ENCODE peak calls at places on chromosome 22, in five cellular contexts. E, V, Z, M and Y are unnamed samples.

GRCh38 chr22:36399473-36399780 is 11.7 kb upstream of the MYH9 start:
- ATAC-seq in E (no peak), V (peak; percentile 87), Z (no peak), M (no peak), Y (no peak)

GRCh38 chr22:41078975-41079374 is 13.4 kb upstream of the EP300 start:
- ATAC-seq in E (no peak), V (no peak), Z (peak; percentile 57), M (no peak), Y (no peak)

GRCh38 chr22:37230673-37231405 is 13.2 kb downstream of the RAC2 start:
- ATAC-seq in E (no peak), V (peak; percentile 12), Z (peak; percentile 71), M (no peak), Y (no peak)

GRCh38 chr22:46561435-46561905 is 24.1 kb upstream of the CELSR1 start:
- ATAC-seq in E (no peak), V (no peak), Z (peak; percentile 73), M (no peak), Y (no peak)

GRCh38 chr22:47794851-47795250 is 1032.4 kb downstream of the TBC1D22A start:
- ATAC-seq in E (no peak), V (no peak), Z (no peak), M (no peak), Y (no peak)

GRCh38 chr22:37135023-37135422 is 14.7 kb downstream of the IL2RB start:
- ATAC-seq in E (no peak), V (no peak), Z (no peak), M (no peak), Y (no peak)

GRCh38 chr22:36443198-36443770 is 38.2 kb downstream of the TXN2 start:
- ATAC-seq in E (no peak), V (no peak), Z (peak; percentile 21), M (no peak), Y (no peak)

GRCh38 chr22:33921576-33922181 is 1.4 kb upstream of the LARGE1 start:
- ATAC-seq in E (peak; percentile 25), V (peak; percentile 23), Z (peak; percentile 21), M (no peak), Y (peak; percentile 9)

GRCh38 chr22:19636696-19637355 is 77.5 kb upstream of the SEPTIN5 start:
- ATAC-seq in E (no peak), V (no peak), Z (no peak), M (no peak), Y (no peak)

GRCh38 chr22:50338042-50338573 is 5.0 kb upstream of the PPP6R2 start:
- ATAC-seq in E (no peak), V (no peak), Z (no peak), M (no peak), Y (no peak)

GRCh38 chr22:36332623-36333331 is 55.0 kb downstream of the MYH9 start:
- ATAC-seq in E (no peak), V (peak; percentile 31), Z (peak; percentile 42), M (no peak), Y (no peak)

GRCh38 chr22:26542831-26543230 is 30.6 kb upstream of the TFIP11 start:
- ATAC-seq in E (no peak), V (peak; percentile 54), Z (no peak), M (peak; percentile 82), Y (no peak)

GRCh38 chr22:48089601-48090331 is 1327.3 kb downstream of the TBC1D22A start:
- ATAC-seq in E (no peak), V (peak; percentile 61), Z (peak; percentile 31), M (no peak), Y (peak; percentile 78)

GRCh38 chr22:45977551-45978274 is 751 bp upstream of the WNT7B start:
- ATAC-seq in E (no peak), V (peak; percentile 8), Z (no peak), M (no peak), Y (no peak)

GRCh38 chr22:20392983-20393704 is 807 bp upstream of the ZNF74 start:
- ATAC-seq in E (no peak), V (no peak), Z (no peak), M (no peak), Y (no peak)

GRCh38 chr22:42799462-42800405 is 57.3 kb downstream of the ARFGAP3 start:
- ATAC-seq in E (no peak), V (no peak), Z (no peak), M (peak; percentile 86), Y (no peak)

GRCh38 chr22:37137131-37137530 is 12.6 kb downstream of the IL2RB start:
- ATAC-seq in E (no peak), V (no peak), Z (no peak), M (no peak), Y (no peak)

GRCh38 chr22:37080838-37081237 is 28.7 kb downstream of the TMPRSS6 start:
- ATAC-seq in E (no peak), V (no peak), Z (no peak), M (no peak), Y (no peak)

GRCh38 chr22:35021166-35021565 is 44.8 kb upstream of the ISX start:
- ATAC-seq in E (no peak), V (peak; percentile 96), Z (no peak), M (no peak), Y (no peak)

GRCh38 chr22:45781459-45781858 is 109.8 kb downstream of the ATXN10 start:
- ATAC-seq in E (peak; percentile 53), V (no peak), Z (no peak), M (no peak), Y (no peak)

GRCh38 chr22:22865311-22866072 is 22.1 kb upstream of the IGLL5 start:
- ATAC-seq in E (no peak), V (peak; percentile 76), Z (no peak), M (peak; percentile 62), Y (peak; percentile 65)

GRCh38 chr22:24011735-24012068 is 598 bp downstream of the CABIN1 start:
- ATAC-seq in E (no peak), V (peak; percentile 31), Z (no peak), M (no peak), Y (no peak)

GRCh38 chr22:20613301-20613700 is 105.9 kb downstream of the MED15 start:
- ATAC-seq in E (no peak), V (no peak), Z (no peak), M (no peak), Y (no peak)

GRCh38 chr22:48444320-48445112 is 1383.2 kb downstream of the BRD1 start:
- ATAC-seq in E (no peak), V (no peak), Z (peak; percentile 54), M (no peak), Y (no peak)

GRCh38 chr22:33300165-33300564 is 242.0 kb upstream of the SYN3 start:
- ATAC-seq in E (no peak), V (no peak), Z (peak; percentile 20), M (no peak), Y (no peak)

GRCh38 chr22:43272869-43273318 is 70.3 kb downstream of the SCUBE1 start:
- ATAC-seq in E (no peak), V (no peak), Z (no peak), M (no peak), Y (no peak)

GRCh38 chr22:49760630-49761571 is 66.8 kb downstream of the BRD1 start:
- ATAC-seq in E (peak; percentile 28), V (peak; percentile 43), Z (peak; percentile 79), M (peak; percentile 64), Y (no peak)

GRCh38 chr22:19136915-19137314 is 5.8 kb downstream of the TSSK2 start:
- ATAC-seq in E (no peak), V (no peak), Z (no peak), M (no peak), Y (no peak)

GRCh38 chr22:36770946-36771340 is 5.0 kb downstream of the IFT27 start:
- ATAC-seq in E (no peak), V (no peak), Z (no peak), M (no peak), Y (no peak)

GRCh38 chr22:42862045-42862734 is 5.1 kb upstream of the ARFGAP3 start:
- ATAC-seq in E (no peak), V (no peak), Z (no peak), M (no peak), Y (no peak)

GRCh38 chr22:46113110-46113909 is 37.0 kb upstream of the PPARA start:
- ATAC-seq in E (no peak), V (no peak), Z (no peak), M (no peak), Y (no peak)

GRCh38 chr22:29302402-29302680 is 4.1 kb upstream of the GAS2L1 start:
- ATAC-seq in E (no peak), V (peak; percentile 6), Z (no peak), M (no peak), Y (no peak)

GRCh38 chr22:45756558-45756957 is 84.9 kb downstream of the ATXN10 start:
- ATAC-seq in E (peak; percentile 24), V (no peak), Z (no peak), M (no peak), Y (no peak)

GRCh38 chr22:30312053-30312452 is 14.7 kb downstream of the TBC1D10A start:
- ATAC-seq in E (peak; percentile 19), V (peak; percentile 1), Z (no peak), M (no peak), Y (peak; percentile 8)
- TF ChIP-seq CTCF in E (no peak), V (no peak), Z (no peak), M (no peak), Y (no peak)

GRCh38 chr22:30802202-30803166 is 107.8 kb downstream of the OSBP2 start:
- ATAC-seq in E (peak; percentile 100), V (peak; percentile 100), Z (peak; percentile 100), M (peak; percentile 98), Y (peak; percentile 100)
- TF ChIP-seq CTCF in E (peak; percentile 35), V (peak; percentile 54), Z (no peak), M (no peak), Y (peak; percentile 75)

GRCh38 chr22:38271927-38272372 is 860 bp downstream of the TMEM184B start:
- ATAC-seq in E (no peak), V (peak; percentile 72), Z (peak; percentile 17), M (no peak), Y (peak; percentile 6)

GRCh38 chr22:38273135-38273761 is 438 bp upstream of the TMEM184B start:
- ATAC-seq in E (peak; percentile 5), V (no peak), Z (peak; percentile 9), M (no peak), Y (peak; percentile 19)

GRCh38 chr22:38272373-38273134 is at the start of gene TMEM184B:
- ATAC-seq in E (peak; percentile 95), V (peak; percentile 95), Z (peak; percentile 95), M (peak; percentile 96), Y (peak; percentile 97)

GRCh38 chr22:38271101-38271500 is 1.7 kb downstream of the TMEM184B start:
- ATAC-seq in E (no peak), V (no peak), Z (no peak), M (no peak), Y (no peak)

GRCh38 chr22:38276161-38276560 is 3.4 kb upstream of the TMEM184B start:
- ATAC-seq in E (no peak), V (no peak), Z (no peak), M (no peak), Y (no peak)
- TF ChIP-seq CTCF in E (no peak), V (no peak), Z (no peak), M (no peak), Y (no peak)

DNA sequence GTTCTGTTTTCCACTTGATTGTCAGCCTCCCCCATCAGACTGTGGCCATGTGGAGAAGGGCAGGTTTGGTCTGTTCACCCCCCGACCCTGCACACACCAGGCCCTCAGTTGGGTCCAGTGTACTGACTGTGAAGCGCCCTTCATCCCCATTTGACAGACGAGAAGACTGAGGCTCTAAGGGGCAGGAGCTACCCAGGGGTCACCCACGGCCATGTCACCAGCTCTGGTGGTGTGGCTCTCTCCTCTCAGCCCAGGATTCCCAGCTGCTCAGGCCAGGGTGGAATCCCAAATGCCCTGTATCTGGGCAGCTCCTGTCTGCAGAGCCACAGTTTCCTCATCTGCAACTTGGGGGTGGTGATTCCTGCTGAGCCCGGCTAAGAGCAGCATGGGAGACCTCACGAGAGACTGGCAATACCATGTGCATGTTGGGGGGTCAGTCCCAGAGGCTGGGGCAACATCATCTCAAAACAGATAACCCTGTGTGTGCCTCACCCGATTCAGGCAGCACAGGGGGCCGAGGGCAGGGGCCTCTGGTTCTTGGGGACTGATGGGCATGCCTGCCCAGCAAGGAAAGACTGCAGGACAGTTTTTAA is 46.6 kb downstream of the MN1 start:
- ATAC-seq in E (no peak), V (no peak), Z (no peak), M (no peak), Y (no peak)
- TF ChIP-seq CTCF in E (no peak), V (no peak), Z (no peak), M (no peak), Y (no peak)